ENCODE peak calls at places on chromosomes 12 and 14, in seven cellular contexts. X is natural killer cell, Z is fibroblast of the conjunctiva, N is A549, U is stromal cell of bone marrow, G is NCI-H1092 treated with DMSO at 0.1 percent for 48 hours, C is neural crest cell. E is an unnamed sample.

GRCh38 chr14:59342516-59343484 is 122.4 kb downstream of the GPR135 start:
- DNase-seq in X (no peak), Z (no peak), N (no peak), U (no peak), G (no peak), C (no peak), E (no peak)

GRCh38 chr12:29148065-29148957 is 767 bp upstream of the FAR2 start:
- DNase-seq in X (no peak), Z (peak), N (peak), U (peak), G (peak), C (no peak), E (no peak)

GRCh38 chr12:27237790-27238771 is 6.0 kb upstream of the STK38L start:
- DNase-seq in X (no peak), Z (no peak), N (no peak), U (no peak), G (no peak), C (no peak), E (no peak)

GRCh38 chr12:47819902-47820630 is at the start of gene HDAC7:
- DNase-seq in X (peak), Z (peak), N (peak), U (peak), G (peak), C (peak), E (peak)

GRCh38 chr12:88638956-88639355 is 58.7 kb upstream of the KITLG start:
- DNase-seq in X (no peak), Z (no peak), N (no peak), U (peak), G (no peak), C (no peak), E (no peak)

GRCh38 chr14:96252323-96253052 is 3.5 kb upstream of the BDKRB1 start:
- DNase-seq in X (no peak), Z (no peak), N (no peak), U (no peak), G (peak), C (no peak), E (no peak)

GRCh38 chr12:87687362-87687761 is 341.8 kb downstream of the C12orf50 start:
- DNase-seq in X (no peak), Z (peak), N (no peak), U (no peak), G (no peak), C (no peak), E (no peak)

GRCh38 chr12:12583510-12583909 is 20.8 kb upstream of the DUSP16 start:
- DNase-seq in X (no peak), Z (no peak), N (no peak), U (no peak), G (no peak), C (no peak), E (no peak)

GRCh38 chr12:25550186-25550585 is 2.9 kb downstream of the LMNTD1 start:
- DNase-seq in X (no peak), Z (no peak), N (no peak), U (peak), G (no peak), C (no peak), E (no peak)

GRCh38 chr12:34406996-34407300 is 384.7 kb downstream of the ALG10 start:
- DNase-seq in X (peak), Z (no peak), N (no peak), U (no peak), G (no peak), C (no peak), E (no peak)

GRCh38 chr12:129163861-129164260 is 310.6 kb downstream of the GLT1D1 start:
- DNase-seq in X (no peak), Z (no peak), N (no peak), U (no peak), G (no peak), C (no peak), E (no peak)

GRCh38 chr12:122206111-122206881 is 2.8 kb downstream of the B3GNT4 start:
- DNase-seq in X (no peak), Z (no peak), N (no peak), U (no peak), G (no peak), C (no peak), E (no peak)